ENCODE peak calls at places on chromosome 12, in four cellular contexts. E, F, R and W are unnamed samples.

GRCh38 chr12:100359822-100360221 is 2.9 kb downstream of the SLC17A8 start:
- DNase-seq in E (no peak), F (no peak), R (no peak), W (peak)

GRCh38 chr12:100572184-100572583 is 1.3 kb upstream of the GAS2L3 start:
- DNase-seq in E (no peak), F (no peak), R (no peak), W (no peak)

GRCh38 chr12:106886921-106887320 is 68.8 kb upstream of the TMEM263 start:
- DNase-seq in E (no peak), F (no peak), R (no peak), W (no peak)

GRCh38 chr12:95147836-95148235 is 69.4 kb downstream of the FGD6 start:
- DNase-seq in E (peak), F (no peak), R (no peak), W (no peak)

GRCh38 chr12:101637936-101638335 is 43.2 kb downstream of the MYBPC1 start:
- DNase-seq in E (no peak), F (no peak), R (no peak), W (no peak)

GRCh38 chr12:18108611-18109010 is 18.6 kb upstream of the RERGL start:
- DNase-seq in E (no peak), F (no peak), R (no peak), W (no peak)

GRCh38 chr12:98154850-98155249 is 360.5 kb upstream of the TMPO start:
- DNase-seq in E (peak), F (peak), R (no peak), W (no peak)

GRCh38 chr12:95674088-95674595 is 116.4 kb downstream of the NTN4 start:
- DNase-seq in E (no peak), F (no peak), R (peak), W (no peak)

GRCh38 chr12:77940011-77940423 is 109.3 kb downstream of the NAV3 start:
- DNase-seq in E (no peak), F (no peak), R (no peak), W (peak)